ENCODE peak calls at places on chromosome X, in ten cellular contexts. G, L, H, B, O, K, J, P, X and S are unnamed samples. For H3K9me3, the result is how much of the 10 kb centered on the place peaks cover.

GRCh38 chrX:36241397-36241796 is 321.9 kb downstream of the CFAP47 start:
- DNase-seq in G (no peak), J (no peak), X (no peak), O (no peak), P (no peak), L (no peak), K (no peak), B (no peak), H (no peak), S (no peak)

GRCh38 chrX:39907964-39908616 is 189.7 kb downstream of the BCOR start:
- DNase-seq in L (peak), B (peak), O (peak), X (peak), K (no peak), G (peak), J (peak), H (peak), P (no peak), S (peak)

GRCh38 chrX:118459494-118459893 is 36.1 kb upstream of the DOCK11 start:
- DNase-seq in X (no peak), J (peak), O (peak), L (peak), G (no peak), K (peak), B (peak), H (no peak), P (no peak), S (peak)

GRCh38 chrX:38275615-38276014 is 51.7 kb downstream of the RPGR start:
- DNase-seq in O (peak), X (no peak), P (no peak), B (peak), G (peak), K (no peak), L (peak), H (no peak), J (no peak), S (no peak)

GRCh38 chrX:12021708-12022107 is 116.6 kb upstream of the FRMPD4 start:
- DNase-seq in O (no peak), B (no peak), H (no peak), G (no peak), P (no peak), K (no peak), L (no peak), X (no peak), J (no peak), S (no peak)

GRCh38 chrX:153433161-153433680 is 12.6 kb downstream of the TREX2 start:
- DNase-seq in X (no peak), B (no peak), O (no peak), J (no peak), P (no peak), H (no peak), G (no peak), L (no peak), K (no peak), S (no peak)

GRCh38 chrX:13120017-13120416 is 75.6 kb upstream of the FAM9C start:
- DNase-seq in O (peak), H (no peak), J (no peak), P (no peak), B (peak), X (no peak), G (no peak), K (no peak), L (peak), S (peak)

GRCh38 chrX:133053854-133054565 is 42.9 kb downstream of the USP26 start:
- DNase-seq in H (no peak), B (peak), K (no peak), P (no peak), G (no peak), J (no peak), L (no peak), X (no peak), O (no peak), S (peak)

GRCh38 chrX:46637937-46638336 is 64.4 kb downstream of the CHST7 start:
- DNase-seq in K (no peak), J (no peak), X (no peak), B (no peak), O (peak), H (no peak), G (peak), L (peak), P (no peak), S (no peak)

GRCh38 chrX:73182502-73183114 is 32.0 kb downstream of the NAP1L2 start:
- DNase-seq in J (no peak), G (no peak), O (no peak), H (no peak), X (no peak), P (no peak), L (no peak), B (peak), K (no peak), S (no peak)

GRCh38 chrX:39813631-39814246 is 284.0 kb downstream of the BCOR start:
- DNase-seq in K (no peak), L (peak), B (peak), X (peak), J (peak), P (no peak), O (peak), G (no peak), H (no peak), S (no peak)

GRCh38 chrX:102651242-102651967 is at the start of gene GPRASP1:
- DNase-seq in H (no peak), J (peak), L (peak), B (no peak), K (peak), O (peak), X (peak), P (peak), G (no peak), S (peak)

GRCh38 chrX:112636951-112637541 is 42.7 kb downstream of the LHFPL1 start:
- DNase-seq in X (no peak), O (peak), P (no peak), K (no peak), B (no peak), L (peak), H (no peak), G (no peak), J (no peak), S (peak)

GRCh38 chrX:1476682-1477081 is 24.0 kb upstream of the ASMTL start:
- DNase-seq in L (no peak), X (no peak), J (no peak), K (no peak), H (no peak), B (no peak), P (no peak), O (no peak), G (no peak), S (no peak)

GRCh38 chrX:74924449-74925209 is 623 bp downstream of the NEXMIF start:
- DNase-seq in X (peak), K (peak), B (no peak), O (no peak), L (peak), P (peak), J (no peak), G (no peak), H (peak), S (no peak)

GRCh38 chrX:25544641-25545040 is 528.9 kb upstream of the ARX start:
- DNase-seq in P (no peak), J (no peak), B (no peak), L (no peak), K (no peak), G (no peak), X (no peak), O (peak), H (no peak), S (no peak)

GRCh38 chrX:10235851-10236250 is 79.1 kb downstream of the CLCN4 start:
- DNase-seq in K (no peak), H (no peak), L (peak), O (peak), X (no peak), B (no peak), P (no peak), G (no peak), J (peak), S (peak)

GRCh38 chrX:39149761-39150160 is 348.5 kb downstream of the MID1IP1 start:
- DNase-seq in L (peak), H (peak), J (peak), G (no peak), X (peak), K (peak), O (peak), B (peak), P (peak), S (no peak)

GRCh38 chrX:37765507-37765906 is 14.4 kb upstream of the CYBB start:
- DNase-seq in K (no peak), G (no peak), J (no peak), P (no peak), L (no peak), H (no peak), B (no peak), X (no peak), O (no peak), S (no peak)

GRCh38 chrX:68994135-68994882 is 165.5 kb downstream of the EFNB1 start:
- DNase-seq in G (no peak), P (no peak), K (no peak), J (no peak), O (no peak), H (no peak), L (no peak), B (no peak), X (no peak), S (no peak)

GRCh38 chrX:102650903-102651241 is 411 bp upstream of the GPRASP1 start:
- DNase-seq in G (no peak), K (no peak), L (no peak), X (no peak), P (no peak), B (no peak), O (no peak), J (no peak), H (no peak), S (no peak)

GRCh38 chrX:116409224-116409623 is 27.2 kb upstream of the SLC6A14 start:
- DNase-seq in H (no peak), L (no peak), X (no peak), P (no peak), B (no peak), K (no peak), J (no peak), O (no peak), G (no peak), S (no peak)

GRCh38 chrX:40058719-40059118 is 39.0 kb downstream of the BCOR start:
- DNase-seq in J (no peak), O (no peak), P (no peak), L (no peak), X (no peak), H (no peak), K (no peak), B (no peak), G (no peak), S (no peak)

GRCh38 chrX:56498756-56499155 is 64.7 kb upstream of the UBQLN2 start:
- DNase-seq in J (no peak), O (no peak), K (no peak), P (no peak), X (no peak), G (no peak), B (peak), H (no peak), L (no peak), S (no peak)

GRCh38 chrX:111869639-111870034 is 6.3 kb upstream of the TRPC5OS start:
- DNase-seq in J (peak), K (peak), P (no peak), L (peak), X (no peak), O (peak), B (peak), H (peak), G (no peak), S (no peak)

GRCh38 chrX:47831788-47832187 is 4.9 kb upstream of the ZNF81 start:
- DNase-seq in O (peak), P (peak), X (no peak), K (no peak), L (peak), H (peak), J (peak), B (peak), G (no peak), S (no peak)

GRCh38 chrX:120301960-120302359 is 9.3 kb downstream of the TMEM255A start:
- DNase-seq in G (no peak), K (no peak), O (no peak), X (no peak), P (no peak), B (no peak), L (no peak), J (no peak), H (no peak), S (no peak)

GRCh38 chrX:10199212-10199611 is 42.4 kb downstream of the CLCN4 start:
- DNase-seq in G (no peak), H (peak), O (peak), K (no peak), X (no peak), B (no peak), P (no peak), L (peak), J (peak), S (no peak)

GRCh38 chrX:103794117-103794516 is 17.5 kb downstream of the PLP1 start:
- DNase-seq in L (peak), J (no peak), P (no peak), X (no peak), G (no peak), H (no peak), B (no peak), O (peak), K (no peak), S (no peak)

GRCh38 chrX:2848806-2849420 is 20.2 kb downstream of the GYG2 start:
- DNase-seq in K (no peak), X (no peak), O (peak), B (peak), J (no peak), P (no peak), H (no peak), G (no peak), L (peak), S (peak)

GRCh38 chrX:122203399-122203798 is 980.7 kb upstream of the GRIA3 start:
- DNase-seq in O (no peak), L (no peak), H (no peak), P (no peak), X (no peak), J (no peak), B (no peak), G (no peak), K (no peak), S (no peak)

GRCh38 chrX:134716620-134717012 is 58.3 kb upstream of the PLAC1 start:
- DNase-seq in G (no peak), P (no peak), L (no peak), B (no peak), H (no peak), O (no peak), X (no peak), J (no peak), K (no peak), S (no peak)

GRCh38 chrX:12955882-12956703 is 18.8 kb upstream of the TMSB4X start:
- DNase-seq in J (peak), K (no peak), L (peak), P (peak), H (peak), G (no peak), X (peak), O (peak), B (peak), S (peak)

GRCh38 chrX:45126158-45126557 is 74.5 kb downstream of the DIPK2B start:
- DNase-seq in O (no peak), K (no peak), J (no peak), L (no peak), B (no peak), P (no peak), G (no peak), H (no peak), X (no peak), S (no peak)
- H3K9me3 ChIP-seq in O (under half), K (under half), J (under half), L (under half), B (under half), P (under half), G (under half), H (under half), X (under half), S (under half)

GRCh38 chrX:55007633-55008032 is 7.5 kb downstream of the APEX2 start:
- DNase-seq in P (no peak), J (peak), K (no peak), L (peak), H (peak), X (peak), O (peak), B (peak), G (no peak), S (peak)
- H3K9me3 ChIP-seq in P (under half), J (under half), K (under half), L (under half), H (under half), X (under half), O (under half), B (under half), G (under half), S (under half)

GRCh38 chrX:45505214-45505613 is 304.5 kb upstream of the DIPK2B start:
- DNase-seq in L (peak), J (no peak), O (peak), H (no peak), P (no peak), K (no peak), G (peak), X (no peak), B (peak), S (no peak)
- H3K9me3 ChIP-seq in L (under half), J (under half), O (under half), H (under half), P (under half), K (under half), G (under half), X (under half), B (under half), S (under half)

DNA sequence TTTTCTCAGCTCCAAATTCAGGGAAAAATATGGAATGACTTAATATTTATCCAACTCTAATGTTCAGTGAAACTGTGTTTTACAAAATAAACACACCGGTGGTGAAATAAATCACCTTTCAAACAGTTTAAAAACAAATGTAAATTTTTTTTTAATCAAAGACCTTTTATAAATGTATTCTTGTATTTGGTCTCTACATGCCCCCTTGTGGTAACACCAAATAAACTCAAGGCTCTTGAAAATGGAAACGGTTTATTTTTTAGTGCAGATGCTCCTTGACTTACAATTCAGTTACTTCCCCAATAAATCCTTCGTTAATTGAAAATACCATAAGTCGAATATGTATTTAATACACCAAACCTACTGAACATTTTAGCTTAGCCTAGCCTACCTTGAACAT is 45.9 kb upstream of the ITM2A start:
- DNase-seq in H (no peak), P (no peak), K (no peak), O (peak), B (peak), J (peak), L (peak), X (no peak), G (no peak), S (no peak)
- H3K9me3 ChIP-seq in H (under half), P (under half), K (under half), O (under half), B (under half), J (under half), L (under half), X (under half), G (under half), S (under half)